ENCODE peak calls at places on chromosomes 6 and 20, in ten cellular contexts. One of them, this sample, is unnamed.

GRCh38 chr6:38498085-38498484 is 141.6 kb downstream of the BTBD9 start:
- DNase-seq in K562: no peak
- DNase-seq in esophagus squamous epithelium: no peak
- DNase-seq in Peyer's patch: no peak
- DNase-seq in endothelial cell: no peak
- DNase-seq in BE2C: no peak
- DNase-seq in AG09309: no peak
- DNase-seq in foreskin fibroblast: peak
- DNase-seq in glutamatergic neuron: no peak
- DNase-seq in omental fat pad: no peak
- DNase-seq in this sample: no peak

GRCh38 chr20:25071722-25072121 is 10.2 kb downstream of the VSX1 start:
- DNase-seq in endothelial cell: peak
- DNase-seq in BE2C: no peak
- DNase-seq in glutamatergic neuron: no peak
- DNase-seq in foreskin fibroblast: no peak
- DNase-seq in K562: no peak
- DNase-seq in Peyer's patch: peak
- DNase-seq in omental fat pad: no peak
- DNase-seq in AG09309: no peak
- DNase-seq in esophagus squamous epithelium: no peak
- DNase-seq in this sample: no peak

GRCh38 chr6:170423814-170424633 is 117.5 kb downstream of the FAM120B start:
- DNase-seq in BE2C: no peak
- DNase-seq in glutamatergic neuron: no peak
- DNase-seq in omental fat pad: no peak
- DNase-seq in endothelial cell: no peak
- DNase-seq in esophagus squamous epithelium: no peak
- DNase-seq in Peyer's patch: no peak
- DNase-seq in foreskin fibroblast: no peak
- DNase-seq in AG09309: no peak
- DNase-seq in K562: no peak
- DNase-seq in this sample: no peak

GRCh38 chr6:54717849-54718455 is 128.6 kb upstream of the FAM83B start:
- DNase-seq in BE2C: peak
- DNase-seq in Peyer's patch: peak
- DNase-seq in glutamatergic neuron: peak
- DNase-seq in esophagus squamous epithelium: no peak
- DNase-seq in endothelial cell: peak
- DNase-seq in AG09309: no peak
- DNase-seq in K562: peak
- DNase-seq in foreskin fibroblast: peak
- DNase-seq in omental fat pad: peak
- DNase-seq in this sample: no peak

GRCh38 chr6:107458687-107459282 is 579 bp downstream of the PDSS2 start:
- DNase-seq in esophagus squamous epithelium: no peak
- DNase-seq in AG09309: no peak
- DNase-seq in glutamatergic neuron: peak
- DNase-seq in endothelial cell: no peak
- DNase-seq in K562: no peak
- DNase-seq in Peyer's patch: peak
- DNase-seq in omental fat pad: no peak
- DNase-seq in BE2C: no peak
- DNase-seq in foreskin fibroblast: peak
- DNase-seq in this sample: peak

GRCh38 chr6:40353197-40353966 is 233.8 kb downstream of the LRFN2 start:
- DNase-seq in esophagus squamous epithelium: no peak
- DNase-seq in endothelial cell: no peak
- DNase-seq in foreskin fibroblast: no peak
- DNase-seq in Peyer's patch: no peak
- DNase-seq in AG09309: no peak
- DNase-seq in BE2C: no peak
- DNase-seq in glutamatergic neuron: no peak
- DNase-seq in K562: no peak
- DNase-seq in omental fat pad: no peak
- DNase-seq in this sample: no peak

GRCh38 chr6:152078804-152079203 is 271.3 kb downstream of the ESR1 start:
- DNase-seq in esophagus squamous epithelium: no peak
- DNase-seq in AG09309: no peak
- DNase-seq in BE2C: no peak
- DNase-seq in endothelial cell: no peak
- DNase-seq in omental fat pad: no peak
- DNase-seq in K562: no peak
- DNase-seq in foreskin fibroblast: no peak
- DNase-seq in Peyer's patch: no peak
- DNase-seq in glutamatergic neuron: no peak
- DNase-seq in this sample: no peak

GRCh38 chr6:46014511-46015118 is 1.0 kb downstream of the CLIC5 start:
- DNase-seq in AG09309: no peak
- DNase-seq in omental fat pad: no peak
- DNase-seq in esophagus squamous epithelium: no peak
- DNase-seq in foreskin fibroblast: peak
- DNase-seq in BE2C: no peak
- DNase-seq in Peyer's patch: peak
- DNase-seq in K562: no peak
- DNase-seq in glutamatergic neuron: peak
- DNase-seq in endothelial cell: peak
- DNase-seq in this sample: no peak

GRCh38 chr6:133062077-133062476 is 179.1 kb upstream of the EYA4 start:
- DNase-seq in esophagus squamous epithelium: no peak
- DNase-seq in foreskin fibroblast: peak
- DNase-seq in omental fat pad: no peak
- DNase-seq in K562: no peak
- DNase-seq in AG09309: peak
- DNase-seq in glutamatergic neuron: no peak
- DNase-seq in Peyer's patch: no peak
- DNase-seq in endothelial cell: no peak
- DNase-seq in BE2C: no peak
- DNase-seq in this sample: no peak

GRCh38 chr20:35339007-35339406 is 46.8 kb upstream of the FAM83C start:
- DNase-seq in endothelial cell: no peak
- DNase-seq in esophagus squamous epithelium: no peak
- DNase-seq in K562: no peak
- DNase-seq in BE2C: no peak
- DNase-seq in omental fat pad: no peak
- DNase-seq in glutamatergic neuron: no peak
- DNase-seq in AG09309: peak
- DNase-seq in Peyer's patch: no peak
- DNase-seq in foreskin fibroblast: peak
- DNase-seq in this sample: no peak

GRCh38 chr6:109308018-109308492 is 74.2 kb downstream of the CD164 start:
- DNase-seq in BE2C: no peak
- DNase-seq in glutamatergic neuron: no peak
- DNase-seq in endothelial cell: no peak
- DNase-seq in AG09309: peak
- DNase-seq in esophagus squamous epithelium: no peak
- DNase-seq in Peyer's patch: peak
- DNase-seq in omental fat pad: no peak
- DNase-seq in foreskin fibroblast: peak
- DNase-seq in K562: peak
- DNase-seq in this sample: no peak

GRCh38 chr6:103797738-103798137 is 1062.0 kb downstream of the HACE1 start:
- DNase-seq in foreskin fibroblast: no peak
- DNase-seq in omental fat pad: no peak
- DNase-seq in AG09309: no peak
- DNase-seq in glutamatergic neuron: no peak
- DNase-seq in endothelial cell: no peak
- DNase-seq in K562: no peak
- DNase-seq in Peyer's patch: no peak
- DNase-seq in esophagus squamous epithelium: no peak
- DNase-seq in BE2C: no peak
- DNase-seq in this sample: no peak

GRCh38 chr20:41314386-41314785 is 3.1 kb downstream of the ZHX3 start:
- DNase-seq in foreskin fibroblast: no peak
- DNase-seq in esophagus squamous epithelium: no peak
- DNase-seq in endothelial cell: no peak
- DNase-seq in AG09309: no peak
- DNase-seq in Peyer's patch: no peak
- DNase-seq in BE2C: no peak
- DNase-seq in glutamatergic neuron: no peak
- DNase-seq in omental fat pad: no peak
- DNase-seq in K562: no peak
- DNase-seq in this sample: no peak

DNA sequence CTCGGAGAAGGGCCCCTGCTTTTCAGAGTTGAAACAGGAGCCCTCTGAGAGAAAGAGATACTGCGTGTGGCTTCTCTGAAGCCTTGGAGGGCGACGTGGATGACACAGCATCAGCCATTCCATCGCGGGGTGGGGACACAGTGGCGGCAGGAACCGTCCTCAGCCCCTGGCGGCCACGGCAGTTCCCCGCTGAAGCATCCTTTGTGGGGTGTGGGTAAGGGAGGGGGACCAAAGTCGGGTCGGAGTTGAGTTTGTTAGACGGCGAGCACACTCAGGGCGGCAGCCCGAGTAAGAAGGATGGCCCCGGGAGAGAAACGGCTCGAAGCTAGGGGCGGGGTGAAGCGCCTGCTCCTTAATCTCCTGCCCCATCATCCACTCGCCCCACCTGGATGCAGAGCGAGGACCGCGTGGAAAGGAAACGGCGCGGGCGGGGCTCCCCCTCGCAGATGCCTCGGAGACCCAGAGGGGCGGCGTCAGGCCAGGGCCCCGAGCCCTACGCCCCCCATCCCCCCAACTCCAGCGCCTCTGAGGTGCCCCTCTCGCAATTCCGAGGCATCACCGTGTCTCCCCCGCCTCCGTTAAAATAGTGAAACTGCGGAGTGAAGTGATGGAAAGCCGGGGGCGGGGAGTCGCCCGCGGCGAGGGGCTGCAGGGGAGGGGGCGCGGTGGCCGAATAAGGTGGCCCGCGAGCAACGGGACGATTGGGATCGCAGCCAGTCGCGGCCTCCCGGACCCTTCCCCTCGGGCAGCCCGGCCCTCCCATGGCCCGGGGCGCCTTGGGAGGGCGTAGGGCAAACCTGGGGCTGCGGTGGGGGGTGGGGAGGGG is 796 bp upstream of the RREB1 start:
- DNase-seq in K562: peak
- DNase-seq in Peyer's patch: peak
- DNase-seq in BE2C: peak
- DNase-seq in endothelial cell: peak
- DNase-seq in esophagus squamous epithelium: no peak
- DNase-seq in AG09309: no peak
- DNase-seq in glutamatergic neuron: no peak
- DNase-seq in foreskin fibroblast: peak
- DNase-seq in omental fat pad: no peak
- DNase-seq in this sample: peak
- TF ChIP-seq CTCF in K562: peak
- TF ChIP-seq CTCF in Peyer's patch: peak
- TF ChIP-seq CTCF in BE2C: no peak
- TF ChIP-seq CTCF in endothelial cell: no peak
- TF ChIP-seq CTCF in esophagus squamous epithelium: peak
- TF ChIP-seq CTCF in AG09309: peak
- TF ChIP-seq CTCF in glutamatergic neuron: no peak
- TF ChIP-seq CTCF in foreskin fibroblast: no peak
- TF ChIP-seq CTCF in omental fat pad: no peak
- TF ChIP-seq CTCF in this sample: no peak

GRCh38 chr20:1309439-1309847 is 19.5 kb downstream of the SDCBP2 start:
- DNase-seq in Peyer's patch: no peak
- DNase-seq in BE2C: no peak
- DNase-seq in foreskin fibroblast: no peak
- DNase-seq in glutamatergic neuron: no peak
- DNase-seq in esophagus squamous epithelium: no peak
- DNase-seq in K562: no peak
- DNase-seq in AG09309: no peak
- DNase-seq in endothelial cell: no peak
- DNase-seq in omental fat pad: no peak
- DNase-seq in this sample: no peak
- TF ChIP-seq CTCF in Peyer's patch: no peak
- TF ChIP-seq CTCF in BE2C: no peak
- TF ChIP-seq CTCF in foreskin fibroblast: no peak
- TF ChIP-seq CTCF in glutamatergic neuron: no peak
- TF ChIP-seq CTCF in esophagus squamous epithelium: no peak
- TF ChIP-seq CTCF in K562: peak
- TF ChIP-seq CTCF in AG09309: no peak
- TF ChIP-seq CTCF in endothelial cell: no peak
- TF ChIP-seq CTCF in omental fat pad: no peak
- TF ChIP-seq CTCF in this sample: no peak

DNA sequence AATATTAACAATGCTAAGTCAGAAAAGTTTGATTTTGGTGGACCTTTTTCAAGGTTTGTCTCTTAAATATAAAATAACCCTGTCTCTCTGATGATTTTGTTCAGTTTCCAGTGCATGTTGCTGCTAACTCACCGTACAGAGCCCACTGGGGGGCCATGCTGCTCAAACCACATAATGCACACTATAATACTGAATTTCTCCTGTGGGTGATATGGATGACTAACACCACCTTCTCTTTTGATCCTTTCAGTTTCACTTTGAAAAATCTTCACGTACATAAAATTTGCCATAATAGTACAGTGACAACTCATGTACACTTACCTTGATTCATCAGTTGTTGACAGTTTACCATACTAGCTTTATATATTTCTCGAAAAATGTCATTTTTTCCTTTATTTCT is 506.6 kb upstream of the MAN1A1 start:
- DNase-seq in K562: no peak
- DNase-seq in Peyer's patch: no peak
- DNase-seq in BE2C: no peak
- DNase-seq in endothelial cell: no peak
- DNase-seq in esophagus squamous epithelium: no peak
- DNase-seq in foreskin fibroblast: no peak
- DNase-seq in omental fat pad: no peak
- DNase-seq in glutamatergic neuron: no peak
- DNase-seq in AG09309: no peak
- DNase-seq in this sample: no peak
- TF ChIP-seq CTCF in K562: no peak
- TF ChIP-seq CTCF in Peyer's patch: no peak
- TF ChIP-seq CTCF in BE2C: no peak
- TF ChIP-seq CTCF in endothelial cell: no peak
- TF ChIP-seq CTCF in esophagus squamous epithelium: no peak
- TF ChIP-seq CTCF in foreskin fibroblast: no peak
- TF ChIP-seq CTCF in omental fat pad: no peak
- TF ChIP-seq CTCF in glutamatergic neuron: no peak
- TF ChIP-seq CTCF in AG09309: no peak
- TF ChIP-seq CTCF in this sample: no peak

DNA sequence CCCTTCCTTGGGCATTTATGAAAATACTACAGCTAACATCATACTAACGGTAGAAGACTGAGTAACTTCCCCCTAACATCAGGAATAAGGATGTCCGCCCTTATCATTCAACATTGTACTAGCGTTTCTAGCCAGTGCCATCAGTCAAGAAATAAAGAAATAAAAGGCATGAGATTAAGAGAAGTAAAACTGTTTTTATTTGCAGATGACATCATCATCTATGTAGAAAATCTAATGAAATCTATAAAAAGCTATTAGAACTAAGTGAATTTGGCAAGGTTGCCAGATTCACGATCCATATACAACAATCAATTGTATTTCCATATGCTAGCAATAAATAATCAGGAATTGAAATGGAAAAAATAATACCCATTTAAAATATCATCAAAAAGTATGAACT is 54.6 kb downstream of the STK35 start:
- DNase-seq in glutamatergic neuron: no peak
- DNase-seq in K562: no peak
- DNase-seq in AG09309: no peak
- DNase-seq in endothelial cell: no peak
- DNase-seq in Peyer's patch: no peak
- DNase-seq in foreskin fibroblast: no peak
- DNase-seq in omental fat pad: no peak
- DNase-seq in BE2C: no peak
- DNase-seq in esophagus squamous epithelium: no peak
- DNase-seq in this sample: no peak
- TF ChIP-seq CTCF in glutamatergic neuron: no peak
- TF ChIP-seq CTCF in K562: no peak
- TF ChIP-seq CTCF in AG09309: no peak
- TF ChIP-seq CTCF in endothelial cell: no peak
- TF ChIP-seq CTCF in Peyer's patch: no peak
- TF ChIP-seq CTCF in foreskin fibroblast: no peak
- TF ChIP-seq CTCF in omental fat pad: no peak
- TF ChIP-seq CTCF in BE2C: no peak
- TF ChIP-seq CTCF in esophagus squamous epithelium: no peak
- TF ChIP-seq CTCF in this sample: no peak